ENCODE peak calls at places on chromosomes 7 and 10, in six cellular contexts. L is HCT116, C is breast epithelium, V is A549, F is ovary, Y is H1. T is an unnamed sample.
A peak's percentile ranks its signal among the peaks of the same experiment; 100 is the strongest.

GRCh38 chr10:87646920-87647319 is 12.8 kb upstream of the PAPSS2 start:
- DNase-seq in L (no peak), C (no peak), V (no peak), F (no peak), Y (no peak), T (no peak)

GRCh38 chr10:92222603-92223275 is 68.1 kb downstream of the CPEB3 start:
- DNase-seq in L (peak; percentile 64), C (no peak), V (no peak), F (no peak), Y (no peak), T (no peak)

GRCh38 chr7:91915401-91916067 is 25.1 kb upstream of the AKAP9 start:
- DNase-seq in L (no peak), C (no peak), V (no peak), F (no peak), Y (no peak), T (no peak)

GRCh38 chr7:120064565-120064964 is 208.4 kb upstream of the KCND2 start:
- DNase-seq in L (no peak), C (no peak), V (no peak), F (no peak), Y (no peak), T (no peak)

GRCh38 chr10:49508249-49508648 is 30.7 kb downstream of the ERCC6 start:
- DNase-seq in L (no peak), C (no peak), V (no peak), F (no peak), Y (no peak), T (no peak)

GRCh38 chr10:28991326-28991725 is 297.5 kb upstream of the LYZL1 start:
- DNase-seq in L (peak; percentile 76), C (peak; percentile 53), V (peak; percentile 88), F (no peak), Y (peak; percentile 15), T (peak; percentile 18)

GRCh38 chr7:41979834-41980307 is 257.1 kb downstream of the GLI3 start:
- DNase-seq in L (peak; percentile 3), C (no peak), V (peak; percentile 25), F (no peak), Y (no peak), T (no peak)

GRCh38 chr7:30799206-30799975 is 28.2 kb downstream of the MINDY4 start:
- DNase-seq in L (no peak), C (no peak), V (no peak), F (no peak), Y (no peak), T (no peak)

GRCh38 chr7:145978769-145979168 is 137.8 kb upstream of the CNTNAP2 start:
- DNase-seq in L (no peak), C (no peak), V (no peak), F (no peak), Y (no peak), T (no peak)

GRCh38 chr10:72056932-72057751 is 31.2 kb downstream of the SPOCK2 start:
- DNase-seq in L (no peak), C (peak; percentile 83), V (no peak), F (no peak), Y (no peak), T (no peak)

GRCh38 chr7:49295136-49295535 is 370.8 kb downstream of the CDC14C start:
- DNase-seq in L (no peak), C (no peak), V (no peak), F (no peak), Y (no peak), T (peak; percentile 23)

GRCh38 chr10:122342293-122343134 is 32.0 kb upstream of the PLEKHA1 start:
- DNase-seq in L (peak; percentile 39), C (no peak), V (peak; percentile 44), F (peak; percentile 47), Y (peak; percentile 21), T (peak; percentile 76)

GRCh38 chr10:94397549-94398370 is 4.6 kb upstream of the TBC1D12 start:
- DNase-seq in L (no peak), C (no peak), V (peak; percentile 9), F (no peak), Y (no peak), T (no peak)

GRCh38 chr10:104387130-104387888 is 33.7 kb downstream of the CFAP58 start:
- DNase-seq in L (no peak), C (no peak), V (no peak), F (no peak), Y (no peak), T (no peak)

GRCh38 chr10:112953075-112953501 is 3.0 kb downstream of the TCF7L2 start:
- DNase-seq in L (no peak), C (no peak), V (no peak), F (peak; percentile 68), Y (no peak), T (no peak)

GRCh38 chr7:100888988-100889760 is at the start of gene UFSP1:
- DNase-seq in L (peak; percentile 21), C (no peak), V (no peak), F (no peak), Y (no peak), T (no peak)
- TF ChIP-seq POLR2A in L (peak; percentile 46), C (no peak), V (no peak), F (no peak), Y (no peak), T (no peak)

GRCh38 chr7:100490483-100491191 is 6.9 kb downstream of the NYAP1 start:
- DNase-seq in L (no peak), C (no peak), V (no peak), F (no peak), Y (no peak), T (no peak)
- H3K4me3 ChIP-seq in L (no peak overlapping the region), C (no peak overlapping the region), V (no peak overlapping the region), F (no peak overlapping the region), Y (no peak overlapping the region), T (no peak overlapping the region)

DNA sequence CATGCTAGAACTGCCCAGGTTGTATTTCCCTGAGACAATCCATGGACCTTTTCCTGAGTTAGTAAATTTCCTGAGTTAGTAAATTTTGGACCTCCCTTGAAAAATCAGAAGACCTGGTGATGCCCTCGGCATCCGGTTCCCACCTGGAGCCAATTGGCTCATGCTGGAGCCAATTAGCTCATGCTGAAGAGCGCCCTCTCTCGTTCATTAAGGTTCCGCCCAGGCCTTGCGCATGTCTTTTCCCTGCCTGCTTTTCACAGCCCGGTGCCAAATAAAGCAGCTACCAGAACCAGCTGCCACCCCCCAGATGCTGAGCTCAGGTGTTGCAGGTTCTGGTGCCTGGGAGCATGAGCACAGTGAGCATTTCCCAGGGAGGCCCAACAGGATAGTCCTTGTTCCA is 96.2 kb downstream of the APBB1IP start:
- DNase-seq in L (peak; percentile 37), C (no peak), V (peak; percentile 28), F (no peak), Y (peak; percentile 44), T (no peak)
- TF ChIP-seq CTCF in L (peak; percentile 71), C (no peak), V (peak; percentile 21), F (no peak), Y (peak; percentile 77), T (no peak)

GRCh38 chr10:79069325-79070090 is 742 bp downstream of the ZMIZ1 start:
- DNase-seq in L (no peak), C (peak; percentile 46), V (peak; percentile 29), F (peak; percentile 77), Y (no peak), T (no peak)

GRCh38 chr10:79070091-79070610 is 1.4 kb downstream of the ZMIZ1 start:
- DNase-seq in L (no peak), C (no peak), V (no peak), F (peak; percentile 81), Y (no peak), T (no peak)

GRCh38 chr10:79072041-79072441 is 3.3 kb downstream of the ZMIZ1 start:
- DNase-seq in L (no peak), C (peak; percentile 65), V (no peak), F (no peak), Y (no peak), T (no peak)

GRCh38 chr10:79071535-79071923 is 2.8 kb downstream of the ZMIZ1 start:
- DNase-seq in L (no peak), C (no peak), V (no peak), F (no peak), Y (no peak), T (no peak)

GRCh38 chr10:79070611-79071534 is 2.1 kb downstream of the ZMIZ1 start:
- DNase-seq in L (no peak), C (peak; percentile 97), V (peak; percentile 85), F (peak; percentile 89), Y (no peak), T (peak; percentile 98)
- TF ChIP-seq POLR2A in L (no peak), C (peak; percentile 59), V (no peak), F (peak; percentile 27), Y (no peak), T (peak; percentile 42)

DNA sequence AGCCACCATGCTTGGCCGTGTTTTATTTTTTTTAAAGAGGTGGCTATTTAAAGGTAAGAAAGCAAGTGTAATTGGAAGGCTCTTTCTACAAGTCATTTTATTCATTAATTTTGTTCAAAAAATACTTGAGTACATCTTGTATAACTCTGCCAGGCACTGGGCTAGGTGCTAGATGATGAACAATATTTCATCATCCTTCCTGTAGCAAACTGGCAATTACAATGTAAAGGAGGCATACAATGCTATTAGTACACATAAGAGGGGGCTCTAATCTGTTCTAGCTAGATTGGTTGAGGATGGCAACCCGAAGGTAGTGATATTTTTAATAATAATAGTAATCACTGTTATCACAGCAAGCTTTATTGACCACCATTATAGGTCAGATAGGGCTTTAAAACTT is 215.5 kb upstream of the KLF14 start:
- DNase-seq in L (no peak), C (no peak), V (no peak), F (no peak), Y (no peak), T (no peak)
- H3K4me3 ChIP-seq in L (no peak overlapping the region), C (no peak overlapping the region), V (no peak overlapping the region), F (no peak overlapping the region), Y (no peak overlapping the region), T (no peak overlapping the region)

DNA sequence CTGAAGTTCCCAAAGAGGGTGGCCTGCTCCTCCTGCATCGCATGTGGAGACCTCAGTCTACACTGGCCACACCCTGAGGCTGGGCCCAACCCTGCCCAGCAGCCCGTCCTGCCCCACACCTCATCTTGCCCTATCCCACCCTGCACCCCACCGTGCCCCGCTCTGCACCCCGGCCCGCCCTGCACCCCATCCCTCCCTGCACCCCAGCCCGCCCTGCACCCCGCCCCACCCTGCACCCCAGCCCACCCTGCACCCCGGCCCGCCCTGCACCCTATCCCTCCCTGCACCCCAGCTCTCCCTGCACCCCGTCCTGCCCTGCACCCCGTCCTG is 14.5 kb downstream of the VENTX start:
- DNase-seq in L (no peak), C (no peak), V (no peak), F (no peak), Y (no peak), T (no peak)
- TF ChIP-seq CTCF in L (no peak), C (no peak), V (no peak), F (no peak), Y (no peak), T (no peak)

T was measured in lower leg skin.